ENCODE peak calls at places on chromosomes 13 and 19, in ten cellular contexts. J, R, U, D, A, W, X, B, Q and S are unnamed samples.

GRCh38 chr13:51764184-51765141 is 39.5 kb downstream of the DHRS12 start:
- DNase-seq in J (peak), R (peak), U (peak), D (peak), A (no peak), W (peak), X (peak), B (peak), Q (peak), S (peak)

GRCh38 chr13:107295391-107296157 is 727.6 kb upstream of the ARGLU1 start:
- DNase-seq in J (no peak), R (no peak), U (no peak), D (peak), A (no peak), W (no peak), X (no peak), B (no peak), Q (no peak), S (no peak)

GRCh38 chr13:34156841-34157365 is 339.0 kb downstream of the RFC3 start:
- DNase-seq in J (peak), R (peak), U (peak), D (peak), A (no peak), W (peak), X (no peak), B (peak), Q (peak), S (peak)

GRCh38 chr13:97544041-97544765 is 110.2 kb downstream of the RAP2A start:
- DNase-seq in J (peak), R (no peak), U (no peak), D (peak), A (no peak), W (no peak), X (no peak), B (peak), Q (no peak), S (peak)

GRCh38 chr13:59425211-59425721 is 738.5 kb downstream of the DIAPH3 start:
- DNase-seq in J (peak), R (no peak), U (peak), D (peak), A (no peak), W (no peak), X (no peak), B (peak), Q (no peak), S (peak)

GRCh38 chr13:33519561-33520479 is 234.3 kb upstream of the STARD13 start:
- DNase-seq in J (peak), R (no peak), U (peak), D (peak), A (no peak), W (no peak), X (no peak), B (peak), Q (no peak), S (peak)

GRCh38 chr13:51726446-51727185 is 77.3 kb downstream of the DHRS12 start:
- DNase-seq in J (peak), R (no peak), U (peak), D (peak), A (no peak), W (no peak), X (no peak), B (peak), Q (no peak), S (peak)

GRCh38 chr13:79548886-79549285 is 67.9 kb downstream of the NDFIP2 start:
- DNase-seq in J (peak), R (no peak), U (no peak), D (peak), A (no peak), W (no peak), X (no peak), B (peak), Q (no peak), S (peak)

GRCh38 chr13:75316427-75316826 is 165.5 kb downstream of the TBC1D4 start:
- DNase-seq in J (peak), R (no peak), U (no peak), D (peak), A (no peak), W (no peak), X (no peak), B (peak), Q (no peak), S (peak)

GRCh38 chr19:3375221-3376088 is 9.1 kb downstream of the NFIC start:
- DNase-seq in J (peak), R (peak), U (no peak), D (peak), A (no peak), W (peak), X (peak), B (peak), Q (peak), S (peak)

GRCh38 chr19:58399903-58400637 is 4.6 kb downstream of the RNF225 start:
- DNase-seq in J (no peak), R (no peak), U (no peak), D (peak), A (no peak), W (no peak), X (no peak), B (no peak), Q (no peak), S (no peak)

GRCh38 chr19:31913103-31913710 is 432.2 kb upstream of the ZNF507 start:
- DNase-seq in J (no peak), R (no peak), U (no peak), D (no peak), A (peak), W (no peak), X (no peak), B (no peak), Q (no peak), S (no peak)

GRCh38 chr19:16001481-16002312 is 52.9 kb downstream of the OR10H4 start:
- DNase-seq in J (peak), R (no peak), U (no peak), D (peak), A (no peak), W (no peak), X (no peak), B (peak), Q (no peak), S (peak)

GRCh38 chr13:96925869-96926628 is 68.2 kb downstream of the OXGR1 start:
- DNase-seq in J (no peak), R (no peak), U (no peak), D (no peak), A (no peak), W (no peak), X (no peak), B (no peak), Q (no peak), S (no peak)

GRCh38 chr13:67147257-67148218 is 82.6 kb downstream of the PCDH9 start:
- DNase-seq in J (peak), R (no peak), U (no peak), D (peak), A (peak), W (peak), X (no peak), B (peak), Q (no peak), S (peak)

GRCh38 chr19:28024920-28025319 is 1188.0 kb downstream of the UQCRFS1 start:
- DNase-seq in J (no peak), R (no peak), U (no peak), D (no peak), A (no peak), W (no peak), X (no peak), B (no peak), Q (no peak), S (no peak)

GRCh38 chr13:51249254-51249653 is 27.1 kb downstream of the FAM124A start:
- DNase-seq in J (peak), R (no peak), U (no peak), D (no peak), A (peak), W (no peak), X (no peak), B (peak), Q (no peak), S (no peak)

GRCh38 chr19:6423499-6424189 is 967 bp downstream of the KHSRP start:
- DNase-seq in J (peak), R (no peak), U (no peak), D (peak), A (peak), W (no peak), X (no peak), B (peak), Q (no peak), S (peak)

GRCh38 chr13:99985243-99985874 is 3.8 kb downstream of the ZIC2 start:
- DNase-seq in J (no peak), R (no peak), U (no peak), D (no peak), A (peak), W (no peak), X (no peak), B (no peak), Q (no peak), S (no peak)

GRCh38 chr13:78787189-78787588 is 128.2 kb upstream of the OBI1 start:
- DNase-seq in J (peak), R (no peak), U (no peak), D (no peak), A (no peak), W (no peak), X (no peak), B (no peak), Q (no peak), S (no peak)

GRCh38 chr13:99385940-99386339 is 78.7 kb upstream of the GPR183 start:
- DNase-seq in J (no peak), R (no peak), U (no peak), D (no peak), A (no peak), W (no peak), X (no peak), B (no peak), Q (no peak), S (no peak)

GRCh38 chr13:94173312-94173854 is 306.1 kb downstream of the DCT start:
- DNase-seq in J (no peak), R (no peak), U (no peak), D (peak), A (no peak), W (no peak), X (no peak), B (peak), Q (no peak), S (peak)

GRCh38 chr13:97339019-97339988 is 94.7 kb upstream of the RAP2A start:
- DNase-seq in J (peak), R (peak), U (peak), D (peak), A (no peak), W (peak), X (no peak), B (peak), Q (peak), S (peak)

DNA sequence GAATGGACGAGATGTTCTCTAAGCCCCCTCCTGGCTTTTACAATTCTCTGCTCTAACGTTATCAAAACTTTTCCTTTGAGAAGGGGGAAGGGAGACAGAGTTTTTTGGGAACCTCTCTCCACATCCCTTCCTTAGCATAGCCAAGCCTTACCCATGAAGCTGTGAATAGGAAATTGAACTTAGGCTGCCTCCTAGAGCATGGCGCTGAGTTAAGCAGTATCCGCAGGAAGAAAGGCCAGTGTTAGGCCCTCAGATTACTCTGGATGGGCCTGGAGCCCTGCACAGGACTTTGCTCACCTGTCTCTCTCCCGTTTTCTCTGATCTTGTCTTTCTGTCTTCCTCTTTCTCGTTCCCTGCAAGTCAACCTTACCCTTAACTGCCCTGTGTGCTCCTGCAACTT is 39.6 kb downstream of the CYP2B6 start:
- DNase-seq in J (no peak), R (no peak), U (no peak), D (no peak), A (peak), W (no peak), X (no peak), B (no peak), Q (no peak), S (peak)
- TF ChIP-seq CTCF in J (no peak), R (no peak), U (no peak), D (no peak), A (peak), W (no peak), X (no peak), B (no peak), Q (no peak), S (no peak)

DNA sequence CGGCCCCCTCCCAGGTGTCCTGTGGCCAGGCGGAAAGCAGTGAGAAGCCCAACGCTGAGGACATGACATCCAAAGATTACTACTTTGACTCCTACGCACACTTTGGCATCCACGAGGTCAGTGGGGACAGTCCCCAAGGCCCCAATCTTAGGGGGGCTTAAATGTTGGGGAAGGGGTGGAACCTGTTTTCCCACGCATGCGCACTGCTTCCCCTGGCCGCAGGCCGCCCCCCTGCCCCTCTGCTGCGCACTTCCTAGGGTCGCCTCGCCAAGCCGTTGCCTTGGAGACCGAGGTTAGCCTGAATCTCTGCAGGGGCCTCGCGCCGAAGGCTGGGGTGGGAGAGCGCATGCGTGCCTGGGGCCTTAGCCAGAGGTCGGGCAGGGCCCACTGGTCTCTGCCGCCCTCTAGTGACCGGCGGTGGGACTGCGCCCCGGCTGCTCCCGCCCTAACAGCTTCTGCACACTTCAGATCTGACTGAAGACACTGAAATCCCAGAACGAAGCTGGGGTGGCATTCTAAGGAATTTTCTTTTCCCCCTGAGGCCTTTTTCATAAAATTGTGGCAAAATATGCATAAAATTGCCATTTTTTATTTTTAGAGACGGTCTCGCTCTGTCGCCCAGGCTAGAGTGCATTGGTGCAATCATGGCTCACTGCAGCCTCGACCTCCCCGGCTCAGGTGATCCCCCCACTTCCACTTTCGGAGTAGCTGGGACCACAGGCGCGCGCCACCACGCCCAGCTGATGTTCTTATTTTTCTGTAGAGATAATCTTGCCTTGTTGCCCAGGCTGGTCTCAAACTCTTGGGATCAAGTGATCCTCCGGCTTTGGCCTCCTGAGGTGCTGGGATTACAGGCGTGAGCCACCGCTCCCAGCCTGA is 3.6 kb downstream of the PRMT1 start:
- DNase-seq in J (peak), R (peak), U (no peak), D (peak), A (peak), W (peak), X (peak), B (peak), Q (peak), S (peak)
- H3K4me3 ChIP-seq in J (no peak), R (peak), U (no peak), D (peak), A (peak), W (no peak), X (peak), B (no peak), Q (no peak), S (peak)

GRCh38 chr19:45772130-45772880 is 3.3 kb upstream of the SIX5 start:
- DNase-seq in J (no peak), R (peak), U (no peak), D (no peak), A (no peak), W (no peak), X (no peak), B (no peak), Q (peak), S (no peak)

GRCh38 chr19:45772912-45773311 is 3.9 kb upstream of the SIX5 start:
- DNase-seq in J (no peak), R (no peak), U (no peak), D (no peak), A (no peak), W (no peak), X (no peak), B (no peak), Q (no peak), S (no peak)

GRCh38 chr19:45773384-45773783 is 4.3 kb upstream of the SIX5 start:
- DNase-seq in J (no peak), R (peak), U (no peak), D (no peak), A (no peak), W (no peak), X (no peak), B (no peak), Q (no peak), S (no peak)

GRCh38 chr19:45777395-45777961 is 4.8 kb downstream of the DMPK start:
- DNase-seq in J (no peak), R (no peak), U (no peak), D (no peak), A (no peak), W (no peak), X (no peak), B (no peak), Q (no peak), S (no peak)

GRCh38 chr19:45774765-45775164 is 5.7 kb upstream of the SIX5 start:
- DNase-seq in J (no peak), R (no peak), U (no peak), D (no peak), A (peak), W (no peak), X (no peak), B (no peak), Q (peak), S (no peak)
- TF ChIP-seq CTCF in J (no peak), R (no peak), U (no peak), D (no peak), A (peak), W (no peak), X (no peak), B (no peak), Q (no peak), S (no peak)

GRCh38 chr19:48738557-48739399 is 1.6 kb downstream of the RASIP1 start:
- DNase-seq in J (peak), R (peak), U (no peak), D (peak), A (peak), W (peak), X (peak), B (peak), Q (peak), S (peak)
- H3K4me3 ChIP-seq in J (peak), R (peak), U (no peak), D (peak), A (peak), W (peak), X (peak), B (peak), Q (peak), S (peak)

GRCh38 chr19:47323872-47324271 is 8.1 kb upstream of the C5AR2 start:
- DNase-seq in J (no peak), R (no peak), U (no peak), D (no peak), A (no peak), W (peak), X (no peak), B (no peak), Q (no peak), S (no peak)

GRCh38 chr19:47322048-47322447 is 9.9 kb upstream of the C5AR2 start:
- DNase-seq in J (no peak), R (no peak), U (no peak), D (no peak), A (no peak), W (no peak), X (no peak), B (no peak), Q (no peak), S (no peak)

GRCh38 chr19:47316513-47316912 is 6.9 kb downstream of the C5AR1 start:
- DNase-seq in J (no peak), R (no peak), U (no peak), D (no peak), A (no peak), W (no peak), X (no peak), B (no peak), Q (no peak), S (no peak)

GRCh38 chr19:47321582-47321981 is 10.4 kb upstream of the C5AR2 start:
- DNase-seq in J (no peak), R (no peak), U (no peak), D (no peak), A (no peak), W (no peak), X (no peak), B (no peak), Q (no peak), S (no peak)

DNA sequence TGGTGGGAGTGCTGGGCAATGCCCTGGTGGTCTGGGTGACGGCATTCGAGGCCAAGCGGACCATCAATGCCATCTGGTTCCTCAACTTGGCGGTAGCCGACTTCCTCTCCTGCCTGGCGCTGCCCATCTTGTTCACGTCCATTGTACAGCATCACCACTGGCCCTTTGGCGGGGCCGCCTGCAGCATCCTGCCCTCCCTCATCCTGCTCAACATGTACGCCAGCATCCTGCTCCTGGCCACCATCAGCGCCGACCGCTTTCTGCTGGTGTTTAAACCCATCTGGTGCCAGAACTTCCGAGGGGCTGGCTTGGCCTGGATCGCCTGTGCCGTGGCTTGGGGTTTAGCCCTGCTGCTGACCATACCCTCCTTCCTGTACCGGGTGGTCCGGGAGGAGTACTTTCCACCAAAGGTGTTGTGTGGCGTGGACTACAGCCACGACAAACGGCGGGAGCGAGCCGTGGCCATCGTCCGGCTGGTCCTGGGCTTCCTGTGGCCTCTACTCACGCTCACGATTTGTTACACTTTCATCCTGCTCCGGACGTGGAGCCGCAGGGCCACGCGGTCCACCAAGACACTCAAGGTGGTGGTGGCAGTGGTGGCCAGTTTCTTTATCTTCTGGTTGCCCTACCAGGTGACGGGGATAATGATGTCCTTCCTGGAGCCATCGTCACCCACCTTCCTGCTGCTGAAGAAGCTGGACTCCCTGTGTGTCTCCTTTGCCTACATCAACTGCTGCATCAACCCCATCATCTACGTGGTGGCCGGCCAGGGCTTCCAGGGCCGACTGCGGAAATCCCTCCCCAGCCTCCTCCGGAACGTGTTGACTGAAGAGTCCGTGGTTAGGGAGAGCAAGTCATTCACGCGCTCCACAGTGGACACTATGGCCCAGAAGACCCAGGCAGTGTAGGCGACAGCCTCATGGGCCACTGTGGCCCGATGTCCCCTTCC is 10.5 kb downstream of the C5AR1 start:
- DNase-seq in J (no peak), R (no peak), U (no peak), D (no peak), A (no peak), W (no peak), X (no peak), B (no peak), Q (no peak), S (no peak)
- TF ChIP-seq CTCF in J (no peak), R (no peak), U (no peak), D (no peak), A (no peak), W (no peak), X (no peak), B (no peak), Q (no peak), S (no peak)

GRCh38 chr13:48233097-48233885 is at the start of gene ITM2B:
- DNase-seq in J (peak), R (peak), U (no peak), D (peak), A (peak), W (peak), X (peak), B (peak), Q (peak), S (peak)
- H3K4me3 ChIP-seq in J (peak), R (peak), U (peak), D (peak), A (peak), W (peak), X (peak), B (peak), Q (peak), S (peak)

GRCh38 chr19:974564-975257 is 9.4 kb upstream of the WDR18 start:
- DNase-seq in J (no peak), R (no peak), U (no peak), D (no peak), A (no peak), W (no peak), X (no peak), B (no peak), Q (no peak), S (no peak)
- TF ChIP-seq CTCF in J (no peak), R (no peak), U (no peak), D (no peak), A (no peak), W (no peak), X (no peak), B (no peak), Q (no peak), S (no peak)